ENCODE peak calls at places on chromosomes 2 and 18, in seven cellular contexts. W is H9, H is mesendoderm, K is IMR-90, F is mesenchymal stem cell, J is trophoblast cell, G is H1. X is an unnamed sample.

GRCh38 chr18:22828171-22828570 is 105.0 kb upstream of the RBBP8 start:
- DNase-seq in W (no peak), H (no peak), K (peak), F (no peak), J (peak), G (no peak), X (no peak)

GRCh38 chr2:195590866-195591215 is 66.2 kb upstream of the SLC39A10 start:
- DNase-seq in W (no peak), H (no peak), K (no peak), F (peak), J (no peak), G (no peak), X (no peak)

GRCh38 chr2:69138247-69138754 is 125.3 kb downstream of the ANTXR1 start:
- DNase-seq in W (no peak), H (peak), K (peak), F (peak), J (peak), G (no peak), X (no peak)

GRCh38 chr2:169391236-169391635 is 28.9 kb upstream of the LRP2 start:
- DNase-seq in W (no peak), H (peak), K (no peak), F (no peak), J (peak), G (no peak), X (no peak)

GRCh38 chr2:138059967-138060635 is 95.8 kb downstream of the HNMT start:
- DNase-seq in W (no peak), H (no peak), K (peak), F (peak), J (no peak), G (no peak), X (no peak)

GRCh38 chr2:33365264-33365663 is 111.2 kb upstream of the RASGRP3 start:
- DNase-seq in W (no peak), H (no peak), K (no peak), F (no peak), J (no peak), G (no peak), X (no peak)

GRCh38 chr18:4986677-4987076 is 210.4 kb downstream of the AKAIN1 start:
- DNase-seq in W (no peak), H (no peak), K (no peak), F (no peak), J (no peak), G (no peak), X (no peak)

GRCh38 chr18:48690494-48690893 is 151.7 kb downstream of the CTIF start:
- DNase-seq in W (no peak), H (no peak), K (no peak), F (no peak), J (no peak), G (no peak), X (no peak)

GRCh38 chr2:18178736-18179349 is 300.4 kb downstream of the KCNS3 start:
- DNase-seq in W (peak), H (peak), K (peak), F (peak), J (peak), G (peak), X (peak)

GRCh38 chr2:229169751-229170150 is 101.3 kb downstream of the PID1 start:
- DNase-seq in W (no peak), H (no peak), K (no peak), F (peak), J (no peak), G (no peak), X (no peak)

GRCh38 chr18:54416459-54416858 is 58.8 kb downstream of the C18orf54 start:
- DNase-seq in W (no peak), H (peak), K (peak), F (peak), J (no peak), G (no peak), X (no peak)

GRCh38 chr18:61308795-61309393 is 24.3 kb upstream of the CDH20 start:
- DNase-seq in W (no peak), H (no peak), K (peak), F (no peak), J (peak), G (no peak), X (no peak)

GRCh38 chr2:177489719-177490301 is 97.2 kb downstream of the AGPS start:
- DNase-seq in W (no peak), H (peak), K (peak), F (peak), J (peak), G (no peak), X (peak)

GRCh38 chr18:2914185-2914584 is 67.4 kb downstream of the EMILIN2 start:
- DNase-seq in W (no peak), H (no peak), K (no peak), F (no peak), J (no peak), G (no peak), X (no peak)

GRCh38 chr2:67446504-67446911 is 49.4 kb downstream of the ETAA1 start:
- DNase-seq in W (no peak), H (no peak), K (peak), F (peak), J (no peak), G (no peak), X (no peak)

GRCh38 chr2:233814063-233814435 is 35.9 kb downstream of the MROH2A start:
- DNase-seq in W (peak), H (peak), K (peak), F (no peak), J (peak), G (no peak), X (no peak)

GRCh38 chr18:1593091-1593490 is 688.4 kb downstream of the ADCYAP1 start:
- DNase-seq in W (no peak), H (no peak), K (no peak), F (no peak), J (no peak), G (no peak), X (no peak)
- H4K8ac ChIP-seq in W (no peak), H (no peak), K (no peak), F (no peak), J (no peak), G (no peak), X (no peak)

GRCh38 chr2:230866704-230867561 is 2.2 kb downstream of the ITM2C start:
- DNase-seq in W (no peak), H (no peak), K (peak), F (peak), J (no peak), G (no peak), X (no peak)

GRCh38 chr2:230864605-230865323 is at the start of gene ITM2C:
- DNase-seq in W (peak), H (peak), K (peak), F (peak), J (peak), G (no peak), X (no peak)

GRCh38 chr2:230864122-230864604 is 579 bp upstream of the ITM2C start:
- DNase-seq in W (no peak), H (no peak), K (no peak), F (no peak), J (no peak), G (no peak), X (no peak)

GRCh38 chr2:230865766-230866703 is 1.3 kb downstream of the ITM2C start:
- DNase-seq in W (peak), H (peak), K (no peak), F (peak), J (peak), G (no peak), X (no peak)

DNA sequence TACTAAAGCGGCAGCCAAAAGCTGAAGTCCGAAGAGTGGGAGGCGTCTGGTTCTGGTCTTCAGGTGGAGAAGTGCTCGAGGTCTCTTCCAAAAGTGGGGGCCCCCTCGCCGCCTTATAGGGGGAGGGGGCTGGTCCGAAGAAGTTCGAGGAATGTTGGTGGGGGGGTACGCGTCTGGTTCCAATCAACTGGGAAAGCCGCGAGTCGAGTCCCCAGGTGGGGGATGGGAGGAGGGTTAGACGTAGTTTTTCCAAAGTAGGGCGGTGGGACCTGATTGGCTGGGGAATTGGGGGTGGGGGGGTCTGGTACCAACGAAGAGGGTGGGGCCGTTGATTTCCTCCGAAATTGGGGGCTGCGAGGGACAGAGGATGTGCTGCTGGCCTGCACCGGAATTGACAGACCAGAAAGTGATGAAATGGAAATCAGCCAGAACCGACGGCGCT is 603 bp downstream of the ITM2C start:
- DNase-seq in W (no peak), H (peak), K (no peak), F (peak), J (no peak), G (no peak), X (no peak)
- H4K8ac ChIP-seq in W (no peak), H (peak), K (peak), F (peak), J (peak), G (peak), X (no peak)

GRCh38 chr2:57804971-57805370 is 241.6 kb upstream of the VRK2 start:
- DNase-seq in W (no peak), H (no peak), K (no peak), F (no peak), J (peak), G (no peak), X (no peak)
- H4K8ac ChIP-seq in W (no peak), H (no peak), K (no peak), F (no peak), J (no peak), G (no peak), X (no peak)

DNA sequence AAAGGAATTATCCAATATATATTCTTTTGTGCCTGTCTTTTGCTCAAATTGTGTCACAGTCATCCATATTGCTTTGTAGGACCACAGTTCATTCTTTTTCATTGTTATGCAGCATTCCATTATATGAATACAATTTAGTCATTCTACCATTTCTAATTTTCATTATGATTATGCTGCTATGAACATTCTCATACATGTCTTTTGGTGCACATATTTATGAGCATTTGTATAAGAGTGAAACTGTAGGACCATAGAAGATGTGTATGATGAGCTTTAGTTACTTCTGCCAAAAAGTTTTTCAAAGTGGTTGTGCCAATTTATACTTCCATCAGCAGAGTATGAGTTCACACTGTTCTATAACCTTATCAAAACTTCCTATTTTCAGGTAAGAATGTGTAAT is 7.7 kb downstream of the IER3IP1 start:
- DNase-seq in W (no peak), H (no peak), K (no peak), F (no peak), J (no peak), G (no peak), X (no peak)
- H4K8ac ChIP-seq in W (no peak), H (no peak), K (no peak), F (no peak), J (no peak), G (no peak), X (no peak)

GRCh38 chr18:7038330-7038846 is 79.2 kb downstream of the LAMA1 start:
- DNase-seq in W (peak), H (peak), K (peak), F (peak), J (peak), G (peak), X (peak)
- H4K8ac ChIP-seq in W (no peak), H (no peak), K (peak), F (no peak), J (peak), G (no peak), X (no peak)

X was measured in neuronal stem cell.